ENCODE peak calls at places on chromosomes 6 and 20, in nine cellular contexts. N is epithelial cell of esophagus; A is stimulated activated CD8-positive, alpha-beta memory T cell treated with anti-CD3 and anti-CD28 coated beads, Interleukin-4, amount 100 ng/mL, for 1 hour; U is kidney tubule cell; M is osteocyte; P is activated CD4-positive, alpha-beta T cell treated with anti-CD3 and anti-CD28 coated beads, Interleukin-2, amount 50 U/mL, for 1 hour; Z is BE2C; W is AG10803; F is Calu3. H is an unnamed sample.

GRCh38 chr20:18090477-18090876 is 32.8 kb upstream of the OVOL2 start:
- DNase-seq in U (no peak), W (no peak), A (no peak), F (no peak), M (peak; percentile 53), Z (no peak), P (no peak), N (no peak), H (no peak)

GRCh38 chr6:11645016-11645415 is 107.5 kb downstream of the TMEM170B start:
- DNase-seq in F (no peak), P (no peak), M (no peak), A (no peak), W (peak; percentile 56), N (no peak), U (no peak), Z (no peak), H (no peak)

GRCh38 chr6:53691667-53692133 is 26.1 kb upstream of the KLHL31 start:
- DNase-seq in N (peak; percentile 63), F (no peak), U (no peak), W (peak; percentile 1), P (no peak), Z (no peak), A (no peak), M (no peak), H (no peak)

GRCh38 chr20:49579874-49580817 is 12.2 kb upstream of the PTGIS start:
- DNase-seq in Z (no peak), A (no peak), M (no peak), P (no peak), W (peak; percentile 85), U (no peak), N (no peak), F (no peak), H (peak; percentile 54)

GRCh38 chr20:48186447-48186846 is 401.2 kb upstream of the SULF2 start:
- DNase-seq in W (no peak), U (peak; percentile 35), Z (no peak), M (no peak), N (peak; percentile 55), P (no peak), A (no peak), F (no peak), H (peak; percentile 36)

GRCh38 chr6:139243531-139243930 is 48.3 kb downstream of the TXLNB start:
- DNase-seq in U (no peak), M (no peak), F (no peak), N (no peak), P (no peak), Z (no peak), W (no peak), A (no peak), H (no peak)

GRCh38 chr6:108260809-108261569 is at the start of gene SNX3:
- DNase-seq in A (peak; percentile 75), W (peak; percentile 96), P (peak; percentile 81), U (peak; percentile 99), M (peak; percentile 98), Z (peak; percentile 97), F (peak; percentile 97), N (peak; percentile 96), H (peak; percentile 98)

GRCh38 chr6:65182681-65183080 is 524.3 kb downstream of the EYS start:
- DNase-seq in N (no peak), A (no peak), P (no peak), F (no peak), Z (no peak), M (no peak), W (no peak), U (peak; percentile 83), H (no peak)

GRCh38 chr20:12166053-12166717 is 248.5 kb downstream of the BTBD3 start:
- DNase-seq in Z (peak; percentile 63), F (no peak), W (peak; percentile 96), P (no peak), U (peak; percentile 71), M (no peak), N (peak; percentile 82), A (no peak), H (peak; percentile 31)

GRCh38 chr20:24918579-24919566 is 30.2 kb upstream of the CST7 start:
- DNase-seq in F (no peak), A (no peak), N (no peak), U (no peak), Z (no peak), W (peak; percentile 6), P (no peak), M (peak; percentile 75), H (no peak)

GRCh38 chr6:28929887-28930620 is 6.3 kb upstream of the TRIM27 start:
- DNase-seq in U (no peak), F (no peak), P (no peak), A (no peak), M (no peak), N (no peak), W (peak; percentile 37), Z (no peak), H (no peak)

H was measured in EL.